ENCODE peak calls at places on chromosomes 16 and 17, in ten cellular contexts. B is stimulated activated CD4-positive, alpha-beta T cell treated with anti-CD3 and anti-CD28 coated beads, Interleukin-2, amount 100 ng/mL, for 24 hours; H is GM12864; Z is GDM1; M is activated gamma-delta T cell treated with anti-CD3 and anti-CD28 coated beads, Interleukin-2, amount 50 U/mL, for 16 hours; U is NCI-H1105; N is AG10803; D is endothelial cell; Q is stimulated activated CD8-positive, alpha-beta memory T cell treated with anti-CD3 and anti-CD28 coated beads, Interleukin-7, amount 100 ng/mL, for 24 hours; K is SHP77. L is an unnamed sample.

GRCh38 chr16:88622125-88622524 is 16.2 kb upstream of the IL17C start:
- DNase-seq in B (no peak), H (no peak), Z (no peak), M (no peak), U (no peak), N (no peak), D (no peak), Q (no peak), K (no peak), L (no peak)

GRCh38 chr17:63820963-63821561 is 6.2 kb upstream of the PSMC5 start:
- DNase-seq in B (no peak), H (no peak), Z (no peak), M (no peak), U (no peak), N (no peak), D (no peak), Q (no peak), K (no peak), L (no peak)

GRCh38 chr16:11604783-11605563 is 18.3 kb upstream of the LITAF start:
- DNase-seq in B (no peak), H (no peak), Z (no peak), M (no peak), U (no peak), N (no peak), D (no peak), Q (no peak), K (no peak), L (no peak)

GRCh38 chr17:74859439-74860228 is at the start of gene GRIN2C:
- DNase-seq in B (peak; percentile 45), H (no peak), Z (no peak), M (no peak), U (no peak), N (no peak), D (peak; percentile 54), Q (no peak), K (no peak), L (no peak)

GRCh38 chr16:87954361-87954760 is 3.1 kb downstream of the BANP start:
- DNase-seq in B (no peak), H (no peak), Z (no peak), M (no peak), U (no peak), N (no peak), D (no peak), Q (no peak), K (no peak), L (no peak)

GRCh38 chr17:43456661-43457361 is 27.0 kb upstream of the DHX8 start:
- DNase-seq in B (no peak), H (no peak), Z (peak; percentile 10), M (no peak), U (no peak), N (peak; percentile 61), D (no peak), Q (no peak), K (peak; percentile 23), L (no peak)

GRCh38 chr16:2856061-2856670 is 1.8 kb downstream of the PRSS22 start:
- DNase-seq in B (peak; percentile 48), H (no peak), Z (no peak), M (no peak), U (no peak), N (no peak), D (no peak), Q (no peak), K (no peak), L (no peak)

GRCh38 chr16:57632568-57632967 is 4.1 kb downstream of the ADGRG1 start:
- DNase-seq in B (no peak), H (no peak), Z (no peak), M (no peak), U (no peak), N (no peak), D (no peak), Q (no peak), K (no peak), L (no peak)

GRCh38 chr16:22912654-22913053 is 98.7 kb downstream of the HS3ST2 start:
- DNase-seq in B (no peak), H (no peak), Z (no peak), M (no peak), U (no peak), N (no peak), D (no peak), Q (no peak), K (no peak), L (no peak)

GRCh38 chr17:70636517-70637133 is 467.3 kb downstream of the KCNJ2 start:
- DNase-seq in B (no peak), H (peak; percentile 4), Z (no peak), M (no peak), U (peak; percentile 39), N (peak; percentile 42), D (peak; percentile 8), Q (no peak), K (peak; percentile 21), L (peak; percentile 15)

GRCh38 chr17:30278032-30278431 is 13.7 kb downstream of the BLMH start:
- DNase-seq in B (no peak), H (no peak), Z (peak; percentile 7), M (no peak), U (no peak), N (peak; percentile 31), D (peak; percentile 23), Q (no peak), K (no peak), L (peak; percentile 13)